ENCODE peak calls at places on chromosomes 5 and 9, in nine cellular contexts. One of them, this sample, is unnamed.

GRCh38 chr5:143337946-143338345 is 65.5 kb downstream of the NR3C1 start:
- DNase-seq in hepatocyte: no peak
- DNase-seq in body of pancreas: no peak
- DNase-seq in fibroblast of lung: peak
- DNase-seq in left lung: no peak
- DNase-seq in mucosa of descending colon: no peak
- DNase-seq in AG10803: no peak
- DNase-seq in thoracic aorta: no peak
- DNase-seq in fibroblast of mammary gland: no peak
- DNase-seq in this sample: no peak

GRCh38 chr9:36327903-36328302 is 69.7 kb upstream of the GNE start:
- DNase-seq in hepatocyte: peak
- DNase-seq in body of pancreas: no peak
- DNase-seq in fibroblast of lung: peak
- DNase-seq in left lung: no peak
- DNase-seq in mucosa of descending colon: no peak
- DNase-seq in AG10803: peak
- DNase-seq in thoracic aorta: no peak
- DNase-seq in fibroblast of mammary gland: peak
- DNase-seq in this sample: no peak

GRCh38 chr5:115396079-115396478 is 99.6 kb upstream of the CCDC112 start:
- DNase-seq in hepatocyte: no peak
- DNase-seq in body of pancreas: no peak
- DNase-seq in fibroblast of lung: no peak
- DNase-seq in left lung: no peak
- DNase-seq in mucosa of descending colon: no peak
- DNase-seq in AG10803: no peak
- DNase-seq in thoracic aorta: no peak
- DNase-seq in fibroblast of mammary gland: no peak
- DNase-seq in this sample: no peak

GRCh38 chr5:132764671-132765070 is 12.4 kb downstream of the SEPTIN8 start:
- DNase-seq in hepatocyte: no peak
- DNase-seq in body of pancreas: no peak
- DNase-seq in fibroblast of lung: no peak
- DNase-seq in left lung: no peak
- DNase-seq in mucosa of descending colon: no peak
- DNase-seq in AG10803: no peak
- DNase-seq in thoracic aorta: no peak
- DNase-seq in fibroblast of mammary gland: no peak
- DNase-seq in this sample: no peak

GRCh38 chr9:87270241-87271234 is 227.1 kb upstream of the DAPK1 start:
- DNase-seq in hepatocyte: no peak
- DNase-seq in body of pancreas: peak
- DNase-seq in fibroblast of lung: peak
- DNase-seq in left lung: no peak
- DNase-seq in mucosa of descending colon: no peak
- DNase-seq in AG10803: peak
- DNase-seq in thoracic aorta: no peak
- DNase-seq in fibroblast of mammary gland: peak
- DNase-seq in this sample: peak

GRCh38 chr9:2740616-2741015 is 23.3 kb downstream of the KCNV2 start:
- DNase-seq in hepatocyte: no peak
- DNase-seq in body of pancreas: no peak
- DNase-seq in fibroblast of lung: no peak
- DNase-seq in left lung: no peak
- DNase-seq in mucosa of descending colon: no peak
- DNase-seq in AG10803: peak
- DNase-seq in thoracic aorta: no peak
- DNase-seq in fibroblast of mammary gland: peak
- DNase-seq in this sample: peak

GRCh38 chr9:111952559-111952958 is 55.9 kb downstream of the UGCG start:
- DNase-seq in hepatocyte: no peak
- DNase-seq in body of pancreas: no peak
- DNase-seq in fibroblast of lung: peak
- DNase-seq in left lung: no peak
- DNase-seq in mucosa of descending colon: no peak
- DNase-seq in AG10803: peak
- DNase-seq in thoracic aorta: no peak
- DNase-seq in fibroblast of mammary gland: peak
- DNase-seq in this sample: peak

GRCh38 chr9:90943341-90943740 is 141.7 kb downstream of the SYK start:
- DNase-seq in hepatocyte: no peak
- DNase-seq in body of pancreas: no peak
- DNase-seq in fibroblast of lung: peak
- DNase-seq in left lung: no peak
- DNase-seq in mucosa of descending colon: no peak
- DNase-seq in AG10803: no peak
- DNase-seq in thoracic aorta: no peak
- DNase-seq in fibroblast of mammary gland: peak
- DNase-seq in this sample: no peak

GRCh38 chr9:88342246-88342645 is 46.0 kb upstream of the SPIN1 start:
- DNase-seq in hepatocyte: no peak
- DNase-seq in body of pancreas: no peak
- DNase-seq in fibroblast of lung: no peak
- DNase-seq in left lung: no peak
- DNase-seq in mucosa of descending colon: no peak
- DNase-seq in AG10803: peak
- DNase-seq in thoracic aorta: no peak
- DNase-seq in fibroblast of mammary gland: peak
- DNase-seq in this sample: peak

GRCh38 chr9:100589582-100589981 is 11.7 kb downstream of the CAVIN4 start:
- DNase-seq in hepatocyte: no peak
- DNase-seq in body of pancreas: no peak
- DNase-seq in fibroblast of lung: peak
- DNase-seq in left lung: no peak
- DNase-seq in mucosa of descending colon: no peak
- DNase-seq in AG10803: peak
- DNase-seq in thoracic aorta: no peak
- DNase-seq in fibroblast of mammary gland: peak
- DNase-seq in this sample: peak

GRCh38 chr5:83972909-83973308 is 252.3 kb upstream of the HAPLN1 start:
- DNase-seq in hepatocyte: no peak
- DNase-seq in body of pancreas: no peak
- DNase-seq in fibroblast of lung: no peak
- DNase-seq in left lung: no peak
- DNase-seq in mucosa of descending colon: no peak
- DNase-seq in AG10803: no peak
- DNase-seq in thoracic aorta: no peak
- DNase-seq in fibroblast of mammary gland: no peak
- DNase-seq in this sample: no peak

GRCh38 chr9:96136992-96137665 is 164.8 kb downstream of the HSD17B3 start:
- DNase-seq in hepatocyte: peak
- DNase-seq in body of pancreas: peak
- DNase-seq in fibroblast of lung: peak
- DNase-seq in left lung: peak
- DNase-seq in mucosa of descending colon: peak
- DNase-seq in AG10803: peak
- DNase-seq in thoracic aorta: no peak
- DNase-seq in fibroblast of mammary gland: peak
- DNase-seq in this sample: peak

GRCh38 chr5:125487231-125487630 is 740.8 kb upstream of the ZNF608 start:
- DNase-seq in hepatocyte: no peak
- DNase-seq in body of pancreas: no peak
- DNase-seq in fibroblast of lung: no peak
- DNase-seq in left lung: no peak
- DNase-seq in mucosa of descending colon: no peak
- DNase-seq in AG10803: no peak
- DNase-seq in thoracic aorta: no peak
- DNase-seq in fibroblast of mammary gland: no peak
- DNase-seq in this sample: peak

GRCh38 chr9:124812401-124813016 is 35.6 kb downstream of the OLFML2A start:
- DNase-seq in hepatocyte: peak
- DNase-seq in body of pancreas: no peak
- DNase-seq in fibroblast of lung: peak
- DNase-seq in left lung: peak
- DNase-seq in mucosa of descending colon: no peak
- DNase-seq in AG10803: peak
- DNase-seq in thoracic aorta: no peak
- DNase-seq in fibroblast of mammary gland: peak
- DNase-seq in this sample: peak

GRCh38 chr5:40441733-40442132 is 238.0 kb upstream of the PTGER4 start:
- DNase-seq in hepatocyte: peak
- DNase-seq in body of pancreas: no peak
- DNase-seq in fibroblast of lung: no peak
- DNase-seq in left lung: no peak
- DNase-seq in mucosa of descending colon: peak
- DNase-seq in AG10803: no peak
- DNase-seq in thoracic aorta: no peak
- DNase-seq in fibroblast of mammary gland: no peak
- DNase-seq in this sample: no peak

GRCh38 chr5:34756781-34757624 is 82.0 kb upstream of the TTC23L start:
- DNase-seq in hepatocyte: peak
- DNase-seq in body of pancreas: peak
- DNase-seq in fibroblast of lung: peak
- DNase-seq in left lung: no peak
- DNase-seq in mucosa of descending colon: peak
- DNase-seq in AG10803: peak
- DNase-seq in thoracic aorta: no peak
- DNase-seq in fibroblast of mammary gland: no peak
- DNase-seq in this sample: peak
- H3K4me3 ChIP-seq in hepatocyte: no peak
- H3K4me3 ChIP-seq in body of pancreas: no peak
- H3K4me3 ChIP-seq in fibroblast of lung: no peak
- H3K4me3 ChIP-seq in left lung: no peak
- H3K4me3 ChIP-seq in mucosa of descending colon: no peak
- H3K4me3 ChIP-seq in AG10803: no peak
- H3K4me3 ChIP-seq in thoracic aorta: no peak
- H3K4me3 ChIP-seq in fibroblast of mammary gland: no peak
- H3K4me3 ChIP-seq in this sample: no peak

GRCh38 chr5:66966439-66966838 is 230.2 kb downstream of the CD180 start:
- DNase-seq in hepatocyte: no peak
- DNase-seq in body of pancreas: no peak
- DNase-seq in fibroblast of lung: no peak
- DNase-seq in left lung: no peak
- DNase-seq in mucosa of descending colon: no peak
- DNase-seq in AG10803: no peak
- DNase-seq in thoracic aorta: no peak
- DNase-seq in fibroblast of mammary gland: no peak
- DNase-seq in this sample: no peak
- TF ChIP-seq CTCF in hepatocyte: no peak
- TF ChIP-seq CTCF in body of pancreas: no peak
- TF ChIP-seq CTCF in fibroblast of lung: no peak
- TF ChIP-seq CTCF in left lung: no peak
- TF ChIP-seq CTCF in mucosa of descending colon: no peak
- TF ChIP-seq CTCF in AG10803: no peak
- TF ChIP-seq CTCF in thoracic aorta: no peak
- TF ChIP-seq CTCF in fibroblast of mammary gland: no peak
- TF ChIP-seq CTCF in this sample: no peak

DNA sequence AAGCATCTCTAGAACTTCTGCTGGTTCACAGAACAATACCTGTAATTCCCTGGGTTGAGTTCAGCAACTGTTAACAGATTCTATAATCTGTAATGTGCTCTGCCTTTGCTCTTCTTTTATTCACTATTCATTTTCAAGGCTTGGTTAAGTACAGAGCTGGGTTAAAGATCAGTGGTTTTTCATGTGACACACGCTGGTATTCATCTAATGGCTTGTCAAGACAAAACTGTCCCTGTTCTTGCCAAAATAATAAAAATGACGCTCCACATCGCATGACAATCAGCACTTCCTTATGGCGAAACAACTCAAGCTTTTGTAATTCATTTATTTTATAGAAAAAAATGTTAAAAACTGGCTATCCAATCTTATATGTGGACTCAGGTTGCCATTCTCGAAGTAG is 137.9 kb downstream of the BNC2 start:
- DNase-seq in hepatocyte: no peak
- DNase-seq in body of pancreas: no peak
- DNase-seq in fibroblast of lung: no peak
- DNase-seq in left lung: no peak
- DNase-seq in mucosa of descending colon: no peak
- DNase-seq in AG10803: peak
- DNase-seq in thoracic aorta: no peak
- DNase-seq in fibroblast of mammary gland: no peak
- DNase-seq in this sample: no peak
- H3K4me3 ChIP-seq in hepatocyte: no peak
- H3K4me3 ChIP-seq in body of pancreas: no peak
- H3K4me3 ChIP-seq in fibroblast of lung: no peak
- H3K4me3 ChIP-seq in left lung: no peak
- H3K4me3 ChIP-seq in mucosa of descending colon: no peak
- H3K4me3 ChIP-seq in AG10803: no peak
- H3K4me3 ChIP-seq in thoracic aorta: no peak
- H3K4me3 ChIP-seq in fibroblast of mammary gland: no peak
- H3K4me3 ChIP-seq in this sample: no peak

GRCh38 chr9:84146893-84147705 is 166.5 kb downstream of the RMI1 start:
- DNase-seq in hepatocyte: no peak
- DNase-seq in body of pancreas: no peak
- DNase-seq in fibroblast of lung: no peak
- DNase-seq in left lung: no peak
- DNase-seq in mucosa of descending colon: no peak
- DNase-seq in AG10803: peak
- DNase-seq in thoracic aorta: no peak
- DNase-seq in fibroblast of mammary gland: no peak
- DNase-seq in this sample: no peak
- TF ChIP-seq CTCF in hepatocyte: no peak
- TF ChIP-seq CTCF in body of pancreas: no peak
- TF ChIP-seq CTCF in fibroblast of lung: no peak
- TF ChIP-seq CTCF in left lung: no peak
- TF ChIP-seq CTCF in mucosa of descending colon: no peak
- TF ChIP-seq CTCF in AG10803: no peak
- TF ChIP-seq CTCF in thoracic aorta: no peak
- TF ChIP-seq CTCF in fibroblast of mammary gland: no peak
- TF ChIP-seq CTCF in this sample: no peak

This sample was measured in astrocyte of the spinal cord.